ENCODE peak calls at places on chromosomes 5 and 9, in six cellular contexts. Q is IMR-90, O is A549, E is HepG2, R is K562, F is GM12878. A is an unnamed sample.

GRCh38 chr5:118703241-118703640 is 285.1 kb downstream of the DTWD2 start:
- DNase-seq in F (no peak), Q (no peak), R (no peak), E (no peak), O (no peak), A (no peak)

GRCh38 chr5:68329554-68329953 is 114.0 kb downstream of the PIK3R1 start:
- DNase-seq in F (no peak), Q (no peak), O (no peak), E (no peak), R (no peak), A (no peak)

GRCh38 chr9:133656211-133657119 is 20.3 kb downstream of the DBH start:
- DNase-seq in F (no peak), O (no peak), Q (no peak), R (no peak), E (no peak), A (no peak)

GRCh38 chr9:17882801-17883200 is 303.9 kb downstream of the SH3GL2 start:
- DNase-seq in R (no peak), Q (no peak), O (no peak), F (no peak), E (no peak), A (no peak)

GRCh38 chr5:5483350-5483749 is 60.9 kb downstream of the ICE1 start:
- DNase-seq in E (no peak), O (no peak), R (no peak), Q (no peak), F (no peak), A (no peak)

GRCh38 chr9:126049088-126049487 is 277.5 kb upstream of the MVB12B start:
- DNase-seq in R (no peak), O (no peak), Q (no peak), E (peak; percentile 4), F (no peak), A (no peak)

GRCh38 chr9:36995927-36996471 is 38.1 kb downstream of the PAX5 start:
- DNase-seq in R (peak; percentile 63), Q (peak; percentile 53), F (no peak), E (peak; percentile 45), O (peak; percentile 60), A (peak; percentile 79)

GRCh38 chr5:132684496-132684895 is 10.7 kb downstream of the IL4 start:
- DNase-seq in Q (no peak), O (no peak), F (no peak), E (no peak), R (peak; percentile 74), A (no peak)

GRCh38 chr5:170571885-170572284 is 68.1 kb downstream of the KCNIP1 start:
- DNase-seq in E (no peak), Q (no peak), O (no peak), F (no peak), R (no peak), A (no peak)

GRCh38 chr5:135623186-135623715 is 44.5 kb upstream of the CXCL14 start:
- DNase-seq in R (no peak), F (no peak), Q (no peak), O (no peak), E (no peak), A (no peak)

GRCh38 chr9:136923881-136924280 is 20.7 kb downstream of the FBXW5 start:
- DNase-seq in R (no peak), E (no peak), Q (no peak), F (no peak), O (no peak), A (no peak)

GRCh38 chr9:22307013-22307711 is 139.5 kb upstream of the DMRTA1 start:
- DNase-seq in E (peak; percentile 43), R (no peak), Q (peak; percentile 55), F (no peak), O (peak; percentile 28), A (peak; percentile 56)

GRCh38 chr5:116423587-116424257 is 150.9 kb downstream of the SEMA6A start:
- DNase-seq in R (no peak), O (no peak), Q (no peak), F (no peak), E (no peak), A (no peak)

GRCh38 chr9:92964981-92965758 is 17.8 kb downstream of the FGD3 start:
- DNase-seq in R (no peak), F (no peak), Q (no peak), E (no peak), O (no peak), A (no peak)

GRCh38 chr5:107361945-107362344 is 308.8 kb downstream of the EFNA5 start:
- DNase-seq in O (no peak), E (no peak), Q (peak; percentile 21), R (no peak), F (no peak), A (no peak)

GRCh38 chr5:131952286-131952857 is 6.9 kb upstream of the MEIKIN start:
- DNase-seq in E (no peak), R (no peak), O (no peak), Q (peak; percentile 1), F (no peak), A (no peak)

GRCh38 chr5:115460476-115460875 is 84.1 kb downstream of the FEM1C start:
- DNase-seq in Q (peak; percentile 92), O (peak; percentile 27), R (no peak), F (peak; percentile 40), E (no peak), A (no peak)

GRCh38 chr5:59173568-59173967 is 590.7 kb downstream of the RAB3C start:
- DNase-seq in O (no peak), R (no peak), F (no peak), E (no peak), Q (peak; percentile 45), A (no peak)

GRCh38 chr9:113594484-113595299 is 131.2 kb downstream of the RGS3 start:
- DNase-seq in F (no peak), O (no peak), E (no peak), Q (no peak), R (no peak), A (no peak)

GRCh38 chr9:126536131-126536530 is 77.6 kb upstream of the LMX1B start:
- DNase-seq in O (no peak), R (no peak), F (no peak), E (no peak), Q (no peak), A (no peak)

GRCh38 chr5:147578228-147579024 is 68.6 kb upstream of the DPYSL3 start:
- DNase-seq in R (no peak), O (peak; percentile 25), F (no peak), Q (peak; percentile 72), E (peak; percentile 41), A (peak; percentile 31)

GRCh38 chr9:127938298-127938690 is 640 bp upstream of the DPM2 start:
- DNase-seq in O (no peak), E (no peak), F (no peak), Q (no peak), R (peak; percentile 47), A (no peak)

GRCh38 chr9:105157178-105157583 is 87.3 kb upstream of the SLC44A1 start:
- DNase-seq in Q (peak; percentile 77), F (no peak), E (peak; percentile 24), R (peak; percentile 21), O (peak; percentile 80), A (peak; percentile 42)

GRCh38 chr5:17436766-17437221 is 61.2 kb upstream of the TAF11L2 start:
- DNase-seq in Q (no peak), R (no peak), E (no peak), F (no peak), O (no peak), A (no peak)

GRCh38 chr5:9782806-9783560 is 152.8 kb upstream of the TAS2R1 start:
- DNase-seq in Q (peak; percentile 91), O (no peak), R (no peak), F (no peak), E (no peak), A (no peak)

GRCh38 chr9:109893222-109893621 is 113.2 kb downstream of the PALM2AKAP2 start:
- DNase-seq in R (no peak), Q (no peak), O (no peak), E (no peak), F (no peak), A (no peak)

GRCh38 chr9:123893831-123894460 is 36.0 kb downstream of the DENND1A start:
- DNase-seq in Q (peak; percentile 67), R (no peak), E (no peak), F (no peak), O (no peak), A (no peak)

GRCh38 chr5:81971086-81971693 is 633 bp upstream of the ATG10 start:
- DNase-seq in R (peak; percentile 34), E (peak; percentile 3), F (peak; percentile 19), Q (peak; percentile 21), O (peak; percentile 47), A (no peak)
- TF ChIP-seq BHLHE40 in R (no peak), E (no peak), F (no peak), Q (no peak), O (no peak), A (no peak)

DNA sequence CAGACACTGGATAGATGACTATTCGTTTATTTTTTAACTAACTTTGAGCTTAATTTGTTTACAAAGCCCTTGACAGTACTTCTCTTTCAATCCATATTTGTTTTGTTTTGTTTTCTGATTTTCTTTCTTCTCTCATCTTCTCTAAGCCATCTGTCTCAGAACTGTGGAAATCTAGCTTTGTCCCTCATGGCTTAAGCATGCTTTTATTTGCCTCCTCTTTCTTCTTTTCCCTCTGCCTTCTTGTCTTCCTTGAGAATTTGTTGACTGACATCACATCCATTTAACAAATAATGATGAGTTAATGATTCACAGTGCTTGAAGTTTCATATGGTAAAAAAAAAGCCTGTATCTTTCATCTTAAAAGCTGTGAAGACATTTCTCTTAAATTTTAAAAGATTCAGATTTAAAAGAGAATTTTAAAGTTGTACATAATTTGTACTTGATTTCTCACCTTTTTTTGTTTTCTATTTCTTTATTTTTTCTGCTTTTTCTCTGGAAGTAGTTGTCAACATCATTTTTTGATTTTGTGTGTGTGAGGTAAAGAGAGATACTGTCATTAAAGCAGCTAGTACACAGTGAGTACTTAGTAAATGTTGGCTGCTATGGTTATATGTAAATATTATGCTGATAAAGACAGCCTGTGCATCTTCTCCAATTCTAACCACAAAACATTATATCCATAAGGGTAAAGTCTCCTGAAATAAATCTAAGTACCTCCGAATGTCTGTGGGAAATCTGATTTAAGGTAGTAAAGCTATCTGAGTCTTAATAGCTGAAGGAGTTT is 13.9 kb upstream of the SGCD start:
- DNase-seq in O (no peak), R (no peak), E (no peak), F (no peak), Q (no peak), A (no peak)
- TF ChIP-seq BHLHE40 in O (no peak), R (no peak), E (no peak), F (no peak), Q (no peak), A (no peak)

GRCh38 chr9:91764661-91765060 is 185.4 kb downstream of the ROR2 start:
- DNase-seq in R (no peak), F (no peak), Q (no peak), O (no peak), E (no peak), A (no peak)
- TF ChIP-seq BHLHE40 in R (no peak), F (no peak), Q (no peak), O (no peak), E (no peak), A (no peak)

DNA sequence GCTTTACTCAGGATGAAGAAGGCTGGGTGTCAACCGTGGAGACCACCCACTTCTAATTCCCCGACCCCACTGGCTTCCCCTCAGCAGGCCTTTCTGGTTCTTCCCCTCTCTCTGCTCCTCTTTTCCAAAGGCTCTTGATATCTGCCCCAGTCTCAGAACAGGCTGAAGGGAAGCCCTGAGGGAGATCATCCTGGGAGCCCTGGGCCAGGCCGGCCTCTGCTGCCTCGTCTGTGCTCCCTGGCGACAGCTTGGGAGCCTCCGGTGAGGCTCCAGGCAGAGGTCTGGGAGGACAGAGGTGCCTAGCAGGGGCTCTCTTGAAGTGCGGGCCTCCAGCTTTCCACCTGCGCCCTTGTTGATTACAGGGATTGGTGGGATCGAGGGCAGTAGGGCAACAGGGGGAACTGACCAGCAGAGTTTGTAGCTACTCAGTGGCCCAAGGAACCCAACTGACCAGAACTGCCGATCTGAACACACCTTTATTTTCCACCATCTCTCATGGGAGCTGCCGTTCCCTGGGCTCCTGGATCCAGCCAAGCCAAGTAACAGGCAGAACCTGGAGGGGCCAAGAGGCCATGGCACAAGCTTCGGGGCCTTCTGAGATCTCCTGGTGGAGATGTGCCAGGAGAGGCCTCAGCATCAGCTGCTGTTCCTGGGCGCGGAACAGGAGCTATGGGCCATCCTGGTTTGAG is 198.5 kb downstream of the CACNA1B start:
- DNase-seq in E (no peak), O (no peak), R (no peak), F (no peak), Q (no peak), A (no peak)
- TF ChIP-seq BHLHE40 in E (no peak), O (no peak), R (no peak), F (no peak), Q (no peak), A (no peak)

A was measured in HEK293T.